ENCODE peak calls at places on chromosomes 16 and 17, in five cellular contexts. S, K, P, Q and I are unnamed samples.

GRCh38 chr16:72530434-72530833 is 358.5 kb upstream of the PMFBP1 start:
- DNase-seq in S (peak; percentile 3), K (no peak), P (no peak), Q (no peak), I (no peak)

GRCh38 chr16:84763629-84764028 is 56.2 kb upstream of the CRISPLD2 start:
- DNase-seq in S (peak; percentile 67), K (no peak), P (no peak), Q (no peak), I (no peak)

GRCh38 chr17:54974758-54975157 is 6.2 kb downstream of the STXBP4 start:
- DNase-seq in S (no peak), K (no peak), P (no peak), Q (no peak), I (no peak)

GRCh38 chr16:66832661-66833305 is 2.0 kb upstream of the NAE1 start:
- DNase-seq in S (no peak), K (no peak), P (no peak), Q (no peak), I (no peak)

GRCh38 chr17:13568746-13569739 is 32.7 kb downstream of the HS3ST3A1 start:
- DNase-seq in S (peak; percentile 44), K (no peak), P (peak; percentile 37), Q (no peak), I (no peak)

GRCh38 chr17:41015473-41015872 is 6.5 kb upstream of the KRTAP3-1 start:
- DNase-seq in S (no peak), K (no peak), P (no peak), Q (no peak), I (no peak)

GRCh38 chr17:58365185-58365979 is 13.4 kb upstream of the SUPT4H1 start:
- DNase-seq in S (no peak), K (no peak), P (no peak), Q (no peak), I (no peak)

GRCh38 chr16:10929853-10930754 is 12.2 kb downstream of the DEXI start:
- DNase-seq in S (no peak), K (no peak), P (peak; percentile 76), Q (no peak), I (no peak)

GRCh38 chr16:69112285-69113129 is 7.1 kb downstream of the HAS3 start:
- DNase-seq in S (peak; percentile 78), K (peak; percentile 75), P (peak; percentile 63), Q (peak; percentile 23), I (no peak)

GRCh38 chr17:49495842-49496182 is 719 bp downstream of the NGFR start:
- DNase-seq in S (no peak), K (no peak), P (no peak), Q (no peak), I (no peak)

GRCh38 chr17:8124350-8125195 is 667 bp upstream of the HES7 start:
- DNase-seq in S (peak; percentile 45), K (no peak), P (no peak), Q (no peak), I (no peak)

GRCh38 chr17:26765860-26766709 is 527.8 kb upstream of the WSB1 start:
- DNase-seq in S (no peak), K (no peak), P (no peak), Q (no peak), I (no peak)

GRCh38 chr17:52606098-52606497 is 447.6 kb upstream of the CA10 start:
- DNase-seq in S (no peak), K (no peak), P (no peak), Q (no peak), I (no peak)

GRCh38 chr16:77974883-77975282 is 47.5 kb upstream of the CLEC3A start:
- DNase-seq in S (peak; percentile 78), K (no peak), P (no peak), Q (no peak), I (no peak)

GRCh38 chr16:78297066-78297666 is 197.7 kb downstream of the WWOX start:
- DNase-seq in S (no peak), K (no peak), P (no peak), Q (no peak), I (no peak)

GRCh38 chr17:45130640-45131293 is 1.5 kb downstream of the PLCD3 start:
- DNase-seq in S (no peak), K (no peak), P (no peak), Q (no peak), I (no peak)

GRCh38 chr17:62592305-62593099 is 35.0 kb upstream of the MRC2 start:
- DNase-seq in S (no peak), K (no peak), P (no peak), Q (no peak), I (no peak)

GRCh38 chr16:86559802-86560305 is 4.8 kb upstream of the MTHFSD start:
- DNase-seq in S (no peak), K (no peak), P (no peak), Q (no peak), I (no peak)

GRCh38 chr17:66715745-66716156 is 119.2 kb upstream of the CACNG5 start:
- DNase-seq in S (peak; percentile 85), K (no peak), P (no peak), Q (no peak), I (no peak)

GRCh38 chr16:85129846-85130706 is 17.8 kb upstream of the CIBAR2 start:
- DNase-seq in S (no peak), K (no peak), P (no peak), Q (no peak), I (peak; percentile 78)

GRCh38 chr17:2025220-2025621 is at the start of gene RTN4RL1:
- DNase-seq in S (peak; percentile 78), K (peak; percentile 84), P (peak; percentile 87), Q (peak; percentile 73), I (peak; percentile 86)

GRCh38 chr17:61218438-61218837 is 181.2 kb upstream of the TBX2 start:
- DNase-seq in S (no peak), K (no peak), P (no peak), Q (no peak), I (no peak)

GRCh38 chr17:794876-795275 is 12.7 kb downstream of the MRM3 start:
- DNase-seq in S (peak; percentile 84), K (peak; percentile 81), P (peak; percentile 87), Q (peak; percentile 11), I (peak; percentile 87)

GRCh38 chr16:57303021-57303909 is 18.8 kb upstream of the PLLP start:
- DNase-seq in S (no peak), K (no peak), P (no peak), Q (no peak), I (no peak)

GRCh38 chr16:12341966-12342365 is 365.4 kb downstream of the SNX29 start:
- DNase-seq in S (peak; percentile 12), K (no peak), P (no peak), Q (no peak), I (no peak)

GRCh38 chr17:2697611-2698162 is 13.9 kb downstream of the CLUH start:
- DNase-seq in S (no peak), K (peak; percentile 39), P (peak; percentile 22), Q (no peak), I (no peak)

GRCh38 chr17:70168044-70168978 is 1.0 kb upstream of the KCNJ2 start:
- DNase-seq in S (peak; percentile 83), K (peak; percentile 68), P (peak; percentile 70), Q (no peak), I (peak; percentile 54)

GRCh38 chr17:16916557-16916920 is 55.4 kb downstream of the TNFRSF13B start:
- DNase-seq in S (no peak), K (peak; percentile 14), P (no peak), Q (no peak), I (no peak)

DNA sequence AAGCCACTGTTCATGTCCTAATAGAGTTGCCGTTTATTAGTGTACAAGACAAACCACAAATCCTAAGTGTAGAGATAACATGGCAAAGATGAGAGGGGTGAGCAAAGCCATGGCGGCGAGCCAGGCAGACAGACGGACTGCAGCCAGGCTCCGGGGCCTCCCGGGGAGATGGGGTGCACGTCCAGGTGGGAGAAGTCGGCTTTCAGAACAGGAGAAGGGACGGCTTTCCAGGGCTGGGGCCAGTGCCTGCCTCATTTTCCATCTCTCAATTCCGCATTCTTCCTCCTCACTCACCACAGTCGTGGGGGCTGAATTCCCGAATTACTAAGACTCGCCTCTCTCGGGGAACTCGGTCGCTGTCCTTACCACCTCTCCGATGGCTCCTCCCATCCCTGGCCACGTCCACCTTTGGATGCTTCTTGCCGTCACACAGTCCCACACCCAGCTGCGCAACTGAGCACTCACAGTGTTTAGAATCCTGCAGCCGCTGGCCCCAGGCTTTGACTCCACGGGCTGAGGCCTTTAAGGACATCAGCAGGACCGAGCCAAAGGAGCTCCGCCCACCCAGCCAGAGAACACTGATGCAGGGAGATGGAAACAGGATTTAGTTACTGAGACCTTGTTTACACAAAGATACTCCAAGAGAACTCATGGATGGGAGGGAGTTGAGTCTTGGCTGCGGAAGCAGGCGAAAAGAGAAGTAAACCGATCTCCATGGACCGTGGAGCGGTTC is 59.7 kb downstream of the RNF112 start:
- DNase-seq in S (no peak), K (peak; percentile 53), P (no peak), Q (no peak), I (peak; percentile 49)
- H3K27ac ChIP-seq in S (no peak overlapping the region), K (peak overlapping the region; percentile 58), P (no peak overlapping the region), Q (no peak overlapping the region), I (peak overlapping the region; percentile 84)

DNA sequence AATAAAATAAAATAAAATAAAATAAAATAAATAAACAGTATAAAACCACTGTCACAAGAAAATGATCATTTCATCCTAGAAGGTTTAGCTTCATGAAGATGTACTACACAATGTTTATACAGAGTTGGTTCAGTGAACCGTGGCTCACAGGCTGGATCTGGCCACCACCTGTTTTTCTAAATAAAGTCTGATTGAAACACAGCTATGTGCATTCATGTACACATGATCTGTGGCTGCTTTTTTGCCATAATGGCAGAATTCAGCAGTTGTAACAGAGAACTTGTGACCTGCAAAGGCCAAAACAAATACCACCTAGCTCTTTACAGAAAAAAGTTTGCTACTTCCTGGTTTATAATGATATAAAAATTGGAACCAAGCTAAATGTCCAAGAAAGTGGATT is 12.6 kb upstream of the RPRML start:
- DNase-seq in S (no peak), K (no peak), P (no peak), Q (no peak), I (no peak)
- H3K4me1 ChIP-seq in S (no peaks in the 10 kb centered on the region), K (no peaks in the 10 kb centered on the region), P (no peaks in the 10 kb centered on the region), Q (no peaks in the 10 kb centered on the region), I (no peaks in the 10 kb centered on the region)

GRCh38 chr16:673399-673991 is 2.0 kb upstream of the RHBDL1 start:
- DNase-seq in S (no peak), K (no peak), P (no peak), Q (no peak), I (no peak)
- H3K27ac ChIP-seq in S (no peak overlapping the region), K (no peak overlapping the region), P (peak overlapping the region; percentile 49), Q (no peak overlapping the region), I (no peak overlapping the region)

GRCh38 chr16:27316038-27316680 is 2.4 kb downstream of the IL4R start:
- DNase-seq in S (no peak), K (no peak), P (peak; percentile 6), Q (no peak), I (no peak)

GRCh38 chr16:27317738-27318398 is 4.1 kb downstream of the IL4R start:
- DNase-seq in S (no peak), K (no peak), P (no peak), Q (no peak), I (no peak)

GRCh38 chr16:27315333-27316037 is 1.7 kb downstream of the IL4R start:
- DNase-seq in S (peak; percentile 56), K (peak; percentile 65), P (peak; percentile 55), Q (no peak), I (no peak)

GRCh38 chr16:27318399-27319256 is 4.9 kb downstream of the IL4R start:
- DNase-seq in S (peak; percentile 36), K (peak; percentile 79), P (peak; percentile 54), Q (no peak), I (no peak)

DNA sequence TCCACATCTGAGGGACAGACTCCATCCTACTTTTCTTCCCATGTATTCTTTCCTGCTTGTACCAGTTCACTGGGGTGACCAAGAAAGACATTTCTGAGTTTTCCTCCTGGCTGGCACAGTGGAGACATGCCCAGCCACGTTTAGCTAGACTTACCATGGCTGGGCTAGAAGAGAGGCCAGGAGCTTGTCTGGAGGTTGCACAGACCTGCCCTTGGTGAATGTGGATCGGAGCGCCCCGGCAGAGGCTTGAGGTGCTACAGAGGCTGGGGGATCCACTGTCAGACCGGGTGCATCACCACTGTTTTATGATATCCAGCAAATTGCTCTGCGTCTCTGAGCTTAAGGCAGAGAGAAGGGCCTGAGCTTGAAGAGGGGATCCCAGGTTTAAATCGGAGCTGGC is 3.5 kb downstream of the IL4R start:
- DNase-seq in S (no peak), K (no peak), P (peak; percentile 15), Q (no peak), I (peak; percentile 59)
- H3K4me1 ChIP-seq in S (peaks cover 6% of the 10 kb centered on the region), K (peaks cover 87% of the 10 kb centered on the region), P (peaks cover 78% of the 10 kb centered on the region), Q (peaks cover 61% of the 10 kb centered on the region), I (no peaks in the 10 kb centered on the region)